ENCODE peak calls at places on chromosomes 13 and 19, in four cellular contexts. G is stimulated activated CD4-positive, alpha-beta T cell treated with anti-CD3 and anti-CD28 coated beads, TNF-alpha, amount 100 ng/mL, for 48 hours; V is foreskin fibroblast; B is left cardiac atrium. D is an unnamed sample.
A peak's percentile ranks its signal among the peaks of the same experiment; 100 is the strongest.

GRCh38 chr19:13089139-13089856 is 13.4 kb downstream of the LYL1 start:
- DNase-seq in G (no peak), V (no peak), B (no peak), D (no peak)

GRCh38 chr19:29404015-29404414 is 121.8 kb upstream of the VSTM2B start:
- DNase-seq in G (no peak), V (no peak), B (no peak), D (no peak)

GRCh38 chr13:20105161-20105689 is 55.6 kb downstream of the GJA3 start:
- DNase-seq in G (no peak), V (no peak), B (no peak), D (no peak)

GRCh38 chr13:43273362-43273761 is 250.0 kb downstream of the DNAJC15 start:
- DNase-seq in G (no peak), V (peak; percentile 64), B (no peak), D (no peak)

GRCh38 chr19:49167857-49168409 is 10.3 kb downstream of the TRPM4 start:
- DNase-seq in G (no peak), V (no peak), B (no peak), D (no peak)

GRCh38 chr19:4694211-4694987 is 24.3 kb upstream of the MYDGF start:
- DNase-seq in G (no peak), V (peak; percentile 82), B (no peak), D (no peak)

GRCh38 chr13:27599845-27600553 is 20.3 kb downstream of the LNX2 start:
- DNase-seq in G (no peak), V (peak; percentile 78), B (no peak), D (no peak)

GRCh38 chr19:31312004-31312403 is 37.2 kb downstream of the TSHZ3 start:
- DNase-seq in G (peak; percentile 29), V (peak; percentile 76), B (no peak), D (no peak)

GRCh38 chr19:35066691-35067563 is 25.4 kb downstream of the HPN start:
- DNase-seq in G (peak; percentile 84), V (peak; percentile 93), B (peak; percentile 90), D (peak; percentile 87)

GRCh38 chr13:43304945-43305344 is 281.6 kb downstream of the DNAJC15 start:
- DNase-seq in G (no peak), V (no peak), B (no peak), D (no peak)

GRCh38 chr19:13727798-13728197 is 36.5 kb upstream of the MRI1 start:
- DNase-seq in G (no peak), V (peak; percentile 67), B (no peak), D (no peak)

GRCh38 chr13:36154567-36155231 is 23.5 kb upstream of the DCLK1 start:
- DNase-seq in G (no peak), V (peak; percentile 48), B (peak; percentile 22), D (no peak)

GRCh38 chr19:38142176-38143035 is 81.6 kb downstream of the DPF1 start:
- DNase-seq in G (peak; percentile 35), V (peak; percentile 67), B (peak; percentile 62), D (peak; percentile 57)

GRCh38 chr13:51177188-51177587 is 45.0 kb upstream of the FAM124A start:
- DNase-seq in G (no peak), V (no peak), B (no peak), D (no peak)

GRCh38 chr19:37969695-37970094 is 62.7 kb downstream of the SIPA1L3 start:
- DNase-seq in G (no peak), V (no peak), B (no peak), D (no peak)

GRCh38 chr19:3359850-3360493 is 6.4 kb upstream of the NFIC start:
- DNase-seq in G (no peak), V (peak; percentile 69), B (no peak), D (no peak)

GRCh38 chr13:110450016-110450900 is 111.3 kb downstream of the RAB20 start:
- DNase-seq in G (no peak), V (no peak), B (no peak), D (no peak)

GRCh38 chr13:35127466-35127865 is 185.4 kb downstream of the NBEA start:
- DNase-seq in G (no peak), V (no peak), B (no peak), D (no peak)

GRCh38 chr19:54451331-54451871 is 2.4 kb downstream of the LENG8 start:
- DNase-seq in G (no peak), V (no peak), B (no peak), D (no peak)

GRCh38 chr13:48876289-48876688 is 99.4 kb upstream of the FNDC3A start:
- DNase-seq in G (no peak), V (no peak), B (no peak), D (no peak)

GRCh38 chr19:493391-494170 is 2.7 kb upstream of the MADCAM1 start:
- DNase-seq in G (no peak), V (no peak), B (no peak), D (no peak)

GRCh38 chr13:69124996-69125395 is 982.6 kb upstream of the ATXN8OS start:
- DNase-seq in G (no peak), V (no peak), B (no peak), D (no peak)

GRCh38 chr13:101916758-101917474 is 464.4 kb downstream of the ITGBL1 start:
- DNase-seq in G (no peak), V (peak; percentile 15), B (no peak), D (no peak)

GRCh38 chr13:113152894-113153809 is 5.3 kb upstream of the PROZ start:
- DNase-seq in G (no peak), V (no peak), B (peak; percentile 63), D (no peak)

GRCh38 chr13:91346848-91347211 is 657 bp upstream of the MIR17HG start:
- DNase-seq in G (peak; percentile 41), V (peak; percentile 35), B (peak; percentile 20), D (peak; percentile 41)